ENCODE peak calls at places on chromosomes 12 and 14, in five cellular contexts. W is fibroblast of lung, Y is MM.1S, N is Karpas-422, O is HepG2. X is an unnamed sample.
A peak's percentile ranks its signal among the peaks of the same experiment; 100 is the strongest.

GRCh38 chr12:113684053-113684907 is 212.6 kb upstream of the LHX5 start:
- DNase-seq in O (no peak), Y (no peak), W (no peak), N (no peak), X (no peak)

GRCh38 chr12:128918481-128918880 is 65.2 kb downstream of the GLT1D1 start:
- DNase-seq in N (no peak), O (no peak), W (no peak), Y (no peak), X (no peak)

GRCh38 chr12:20369164-20370000 is 1.0 kb downstream of the PDE3A start:
- DNase-seq in O (no peak), W (peak; percentile 43), Y (no peak), N (no peak), X (no peak)

GRCh38 chr14:106883218-106883692 is 1356.9 kb downstream of the TMEM121 start:
- DNase-seq in Y (no peak), O (peak; percentile 39), W (no peak), N (peak; percentile 61), X (peak; percentile 31)

GRCh38 chr12:94873368-94874085 is 130.0 kb downstream of the NDUFA12 start:
- DNase-seq in O (no peak), Y (peak; percentile 57), N (no peak), W (no peak), X (peak; percentile 28)

GRCh38 chr12:90163975-90164374 is 455.3 kb upstream of the ATP2B1 start:
- DNase-seq in W (no peak), O (no peak), Y (no peak), N (no peak), X (peak; percentile 37)

GRCh38 chr14:50347521-50347920 is 35.4 kb downstream of the DMAC2L start:
- DNase-seq in O (no peak), Y (no peak), N (no peak), W (peak; percentile 66), X (no peak)

GRCh38 chr12:109818900-109819500 is 14.2 kb downstream of the TRPV4 start:
- DNase-seq in N (no peak), W (peak; percentile 22), Y (no peak), O (peak; percentile 37), X (no peak)

GRCh38 chr12:52185400-52185967 is 6.3 kb downstream of the KRT80 start:
- DNase-seq in N (no peak), Y (no peak), W (no peak), O (no peak), X (no peak)

GRCh38 chr14:54902143-54902520 is 494 bp downstream of the GCH1 start:
- DNase-seq in W (peak; percentile 32), N (peak; percentile 93), O (peak; percentile 62), Y (peak; percentile 50), X (peak; percentile 82)

DNA sequence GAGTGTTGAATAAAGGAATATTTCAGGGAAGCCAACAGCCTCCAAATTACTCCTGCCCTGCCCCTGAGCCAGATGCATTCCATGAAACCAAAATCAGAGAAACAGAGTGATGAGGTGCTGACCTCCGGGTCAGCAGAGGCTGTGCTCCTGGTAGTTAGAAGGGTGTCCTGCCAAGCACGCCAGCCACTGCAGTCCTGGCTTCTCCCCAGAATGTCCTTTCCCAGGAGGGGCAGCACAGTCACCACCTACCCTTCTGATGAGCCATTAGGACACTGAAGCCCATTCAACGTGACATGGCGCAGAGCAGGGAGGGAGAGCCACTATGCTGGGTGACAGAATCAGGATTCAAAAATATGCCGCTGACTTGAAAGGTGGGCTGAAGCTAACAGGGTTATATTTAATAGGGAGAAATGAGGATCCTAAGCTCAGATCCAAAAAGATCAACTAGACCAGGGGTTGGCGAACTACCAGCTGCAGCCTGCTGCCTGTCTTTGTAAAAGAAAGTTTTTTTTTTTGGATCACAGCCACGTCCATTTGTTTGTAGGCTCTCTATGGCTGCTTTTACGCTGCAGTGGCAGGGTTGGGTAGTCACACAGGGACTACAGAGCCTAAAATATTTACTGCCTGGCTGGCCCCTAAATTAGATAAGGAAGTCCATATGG is 34.5 kb upstream of the PLEK2 start:
- DNase-seq in O (no peak), W (no peak), Y (no peak), N (no peak), X (no peak)
- H4K20me1 ChIP-seq in O (no peaks in the 10 kb centered on the region), W (no peaks in the 10 kb centered on the region), Y (no peaks in the 10 kb centered on the region), N (no peaks in the 10 kb centered on the region), X (no peaks in the 10 kb centered on the region)

DNA sequence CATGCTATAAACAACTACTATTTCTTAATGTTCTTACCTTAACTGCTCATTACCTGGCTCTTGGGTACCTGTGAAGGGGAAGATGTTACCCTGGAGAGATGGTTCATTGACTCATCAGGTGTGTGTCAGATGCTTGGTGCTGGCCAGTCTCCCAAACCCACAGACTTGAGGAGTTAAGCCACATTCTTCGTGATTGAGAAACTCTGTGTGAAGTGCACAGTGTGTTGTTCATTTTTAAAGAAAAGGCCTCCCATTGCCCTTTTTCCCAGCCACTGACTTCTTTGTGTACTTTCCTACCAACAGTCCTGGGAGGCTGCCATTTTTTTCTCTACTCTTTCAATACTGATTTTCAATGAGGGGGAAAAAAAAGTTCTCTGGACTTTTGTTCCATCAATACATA is 3.2 kb downstream of the MGST1 start:
- DNase-seq in N (no peak), O (peak; percentile 28), Y (no peak), W (peak; percentile 97), X (no peak)
- H3K4me2 ChIP-seq in N (no peak overlapping the region), O (peak overlapping the region; percentile 88), Y (no peak overlapping the region), W (peak overlapping the region; percentile 76), X (peak overlapping the region; percentile 61)

DNA sequence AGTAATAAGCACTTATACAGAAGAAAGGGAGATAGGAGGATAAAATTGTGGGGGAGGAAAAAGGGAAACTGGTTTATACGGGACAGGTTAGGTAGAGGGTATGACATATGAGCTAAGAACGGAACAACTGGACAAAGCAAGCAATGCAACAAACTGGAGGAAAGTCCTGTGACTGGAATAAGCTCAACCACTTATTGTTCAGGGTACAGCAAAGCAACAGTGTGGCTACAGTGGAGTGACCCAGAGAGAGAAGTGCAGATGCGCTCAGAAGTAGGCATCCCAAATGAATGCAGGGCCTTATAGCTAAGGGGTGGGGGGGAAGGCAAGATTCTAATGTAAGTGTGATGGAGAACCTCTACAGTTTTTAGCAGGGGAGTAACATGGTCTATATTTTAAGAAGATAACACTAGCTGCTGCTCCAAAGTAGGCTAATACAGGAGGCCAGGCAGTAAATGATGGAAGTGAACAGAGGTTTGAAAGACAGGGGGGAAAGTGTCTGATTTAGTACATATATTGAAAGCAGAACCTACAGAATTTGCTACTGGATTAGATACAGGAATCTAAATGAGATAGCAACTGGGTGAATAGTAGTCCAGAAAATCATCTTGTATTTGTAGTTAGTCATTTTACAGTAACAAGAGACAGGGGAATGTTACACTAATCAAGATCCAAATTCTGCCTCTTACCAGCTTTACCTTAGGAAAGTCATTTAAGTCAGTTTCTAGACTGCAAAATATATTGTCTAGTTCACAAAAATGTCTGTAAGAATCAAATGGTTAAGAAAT is 3.3 kb downstream of the UBE2N start:
- DNase-seq in W (no peak), N (no peak), O (no peak), Y (no peak), X (no peak)
- H4K20me1 ChIP-seq in W (peaks cover 10% of the 10 kb centered on the region), N (peaks cover 73% of the 10 kb centered on the region), O (peaks cover 63% of the 10 kb centered on the region), Y (peaks cover 15% of the 10 kb centered on the region), X (peaks cover 53% of the 10 kb centered on the region)

GRCh38 chr12:88805286-88805685 is 225.0 kb upstream of the KITLG start:
- DNase-seq in N (no peak), O (no peak), W (peak; percentile 59), Y (no peak), X (no peak)
- H3K4me2 ChIP-seq in N (no peak overlapping the region), O (no peak overlapping the region), W (no peak overlapping the region), Y (peak overlapping the region; percentile 16), X (no peak overlapping the region)